ENCODE peak calls at places on chromosome 12, in four cellular contexts. One of them, this sample, is unnamed. For H3K27me3 and H3K4me1, the result is how much of the 10 kb centered on the place peaks cover.

GRCh38 chr12:102439391-102440108 is 40.8 kb downstream of the IGF1 start:
- DNase-seq in heart right ventricle: no peak
- DNase-seq in Panc1: no peak
- DNase-seq in IMR-90: peak
- DNase-seq in this sample: no peak

GRCh38 chr12:111453071-111453989 is 47.6 kb downstream of the SH2B3 start:
- DNase-seq in heart right ventricle: no peak
- DNase-seq in Panc1: no peak
- DNase-seq in IMR-90: no peak
- DNase-seq in this sample: no peak

GRCh38 chr12:108312885-108313203 is 26.3 kb downstream of the CMKLR1 start:
- DNase-seq in heart right ventricle: peak
- DNase-seq in Panc1: no peak
- DNase-seq in IMR-90: no peak
- DNase-seq in this sample: peak

GRCh38 chr12:132014092-132014914 is 64.6 kb downstream of the EP400 start:
- DNase-seq in heart right ventricle: no peak
- DNase-seq in Panc1: no peak
- DNase-seq in IMR-90: peak
- DNase-seq in this sample: no peak

GRCh38 chr12:8699714-8700113 is 1.9 kb downstream of the RIMKLB start:
- DNase-seq in heart right ventricle: no peak
- DNase-seq in Panc1: no peak
- DNase-seq in IMR-90: no peak
- DNase-seq in this sample: no peak

GRCh38 chr12:7009512-7009911 is 8.8 kb downstream of the LPCAT3 start:
- DNase-seq in heart right ventricle: no peak
- DNase-seq in Panc1: no peak
- DNase-seq in IMR-90: peak
- DNase-seq in this sample: no peak

GRCh38 chr12:33609910-33610309 is 170.3 kb upstream of the SYT10 start:
- DNase-seq in heart right ventricle: no peak
- DNase-seq in Panc1: no peak
- DNase-seq in IMR-90: no peak
- DNase-seq in this sample: no peak

GRCh38 chr12:4857472-4858291 is 52.0 kb upstream of the KCNA1 start:
- DNase-seq in heart right ventricle: peak
- DNase-seq in Panc1: peak
- DNase-seq in IMR-90: peak
- DNase-seq in this sample: peak

GRCh38 chr12:106590601-106591000 is 7.8 kb downstream of the RFX4 start:
- DNase-seq in heart right ventricle: no peak
- DNase-seq in Panc1: no peak
- DNase-seq in IMR-90: no peak
- DNase-seq in this sample: no peak
- H3K27me3 ChIP-seq in heart right ventricle: half or more
- H3K27me3 ChIP-seq in Panc1: under half
- H3K27me3 ChIP-seq in IMR-90: half or more
- H3K27me3 ChIP-seq in this sample: half or more

GRCh38 chr12:54011665-54012532 is 3.1 kb downstream of the HOXC8 start:
- DNase-seq in heart right ventricle: no peak
- DNase-seq in Panc1: no peak
- DNase-seq in IMR-90: no peak
- DNase-seq in this sample: no peak
- H3K4me1 ChIP-seq in heart right ventricle: under half
- H3K4me1 ChIP-seq in Panc1: half or more
- H3K4me1 ChIP-seq in IMR-90: under half
- H3K4me1 ChIP-seq in this sample: under half

GRCh38 chr12:2693980-2694379 is 100.8 kb upstream of the FKBP4 start:
- DNase-seq in heart right ventricle: no peak
- DNase-seq in Panc1: no peak
- DNase-seq in IMR-90: no peak
- DNase-seq in this sample: no peak
- H3K27me3 ChIP-seq in heart right ventricle: under half
- H3K27me3 ChIP-seq in Panc1: under half
- H3K27me3 ChIP-seq in IMR-90: under half
- H3K27me3 ChIP-seq in this sample: half or more

DNA sequence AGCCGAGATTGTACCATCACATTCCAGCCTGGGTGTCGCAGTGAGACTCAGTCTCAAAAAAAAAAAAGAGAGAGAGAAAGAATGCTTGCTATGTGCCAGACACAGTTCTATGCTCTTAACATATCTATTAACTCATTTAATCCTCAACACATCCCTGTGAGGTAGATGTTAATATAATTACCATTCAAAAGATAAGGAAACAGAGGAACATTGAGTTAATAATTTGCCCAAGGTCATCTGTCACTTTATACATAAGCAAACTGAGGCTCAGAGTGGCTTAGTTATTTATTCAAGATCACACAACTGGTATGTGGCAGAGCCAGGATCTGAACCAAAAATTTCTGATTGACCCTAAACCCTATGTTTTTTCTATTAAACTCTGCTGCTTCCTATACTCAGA is 116.1 kb upstream of the BCAT1 start:
- DNase-seq in heart right ventricle: no peak
- DNase-seq in Panc1: no peak
- DNase-seq in IMR-90: no peak
- DNase-seq in this sample: no peak
- H3K4me1 ChIP-seq in heart right ventricle: under half
- H3K4me1 ChIP-seq in Panc1: under half
- H3K4me1 ChIP-seq in IMR-90: under half
- H3K4me1 ChIP-seq in this sample: under half

This sample was measured in BE2C.